ENCODE peak calls at places on chromosomes 1 and 21, in five cellular contexts. O is HepG2, V is K562, S is SK-N-SH, D is GM12878. Y is an unnamed sample.

GRCh38 chr1:207817166-207817565 is 65.3 kb downstream of the CD46 start:
- DNase-seq in O (no peak), V (no peak), S (no peak), D (no peak), Y (no peak)

GRCh38 chr1:150477733-150478132 is 9.5 kb upstream of the TARS2 start:
- DNase-seq in V (no peak), S (no peak), O (no peak), D (no peak), Y (no peak)

GRCh38 chr1:9399510-9400424 is 107.1 kb downstream of the SPSB1 start:
- DNase-seq in O (peak), S (no peak), D (no peak), V (no peak), Y (no peak)

GRCh38 chr1:209813902-209814301 is 8.0 kb upstream of the IRF6 start:
- DNase-seq in D (no peak), V (no peak), O (no peak), S (no peak), Y (no peak)

GRCh38 chr21:34351786-34352241 is 12.0 kb upstream of the KCNE2 start:
- DNase-seq in S (peak), O (peak), V (peak), D (peak), Y (peak)

GRCh38 chr1:170288155-170288554 is 142.4 kb downstream of the NTMT2 start:
- DNase-seq in D (no peak), O (no peak), V (no peak), S (no peak), Y (no peak)

GRCh38 chr1:41535236-41535720 is 50.8 kb upstream of the EDN2 start:
- DNase-seq in S (no peak), O (no peak), D (no peak), V (no peak), Y (no peak)

GRCh38 chr1:25068829-25069228 is 138.8 kb upstream of the RUNX3 start:
- DNase-seq in S (no peak), V (peak), D (no peak), O (no peak), Y (no peak)

GRCh38 chr21:36753556-36753955 is 54.6 kb downstream of the SIM2 start:
- DNase-seq in S (no peak), O (no peak), V (no peak), D (no peak), Y (no peak)

GRCh38 chr1:94098585-94099111 is 22.3 kb downstream of the ABCA4 start:
- DNase-seq in O (no peak), V (no peak), S (no peak), D (no peak), Y (no peak)

GRCh38 chr1:182389619-182390047 is 2.0 kb downstream of the GLUL start:
- DNase-seq in S (peak), D (no peak), O (peak), V (no peak), Y (peak)

GRCh38 chr1:220791287-220791686 is 4.6 kb downstream of the MTARC1 start:
- DNase-seq in O (no peak), D (no peak), S (peak), V (no peak), Y (no peak)

GRCh38 chr21:35257413-35257812 is 208.3 kb upstream of the RUNX1 start:
- DNase-seq in D (no peak), O (no peak), S (no peak), V (no peak), Y (no peak)

GRCh38 chr1:150156868-150157603 is 7.3 kb downstream of the PLEKHO1 start:
- DNase-seq in V (no peak), O (no peak), D (no peak), S (no peak), Y (no peak)

GRCh38 chr21:45228171-45228641 is 59.5 kb downstream of the POFUT2 start:
- DNase-seq in V (no peak), O (peak), D (no peak), S (no peak), Y (no peak)

GRCh38 chr21:42381347-42381984 is 14.4 kb downstream of the TMPRSS3 start:
- DNase-seq in O (peak), D (no peak), V (peak), S (no peak), Y (peak)

GRCh38 chr1:152034654-152035405 is 2.0 kb downstream of the S100A11 start:
- DNase-seq in D (peak), V (peak), S (peak), O (peak), Y (peak)

GRCh38 chr21:35811115-35811806 is 249.1 kb downstream of the SETD4 start:
- DNase-seq in S (no peak), O (no peak), D (no peak), V (no peak), Y (no peak)

DNA sequence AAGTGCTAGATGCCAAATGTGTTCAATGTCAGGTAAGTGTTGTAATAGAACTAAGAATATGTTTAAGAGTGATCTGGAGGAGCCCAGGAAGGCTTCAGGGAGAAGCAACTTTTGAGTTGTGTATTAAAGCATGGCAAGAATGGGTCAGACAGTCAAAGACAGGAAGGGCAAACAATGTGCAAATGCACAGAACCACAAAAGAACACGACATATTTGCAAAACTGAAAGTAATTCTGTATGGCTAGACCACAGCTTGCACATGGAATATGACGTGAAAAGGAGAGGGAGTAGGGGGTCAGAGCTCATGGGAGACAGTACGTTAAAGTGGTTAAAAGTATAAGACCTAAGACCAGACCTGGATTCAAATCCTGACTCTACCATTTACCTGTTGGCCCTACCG is 7.1 kb upstream of the SORT1 start:
- DNase-seq in V (no peak), O (no peak), S (no peak), D (no peak), Y (no peak)
- TF ChIP-seq REST in V (no peak), O (no peak), S (no peak), D (no peak), Y (no peak)

GRCh38 chr1:11701981-11702803 is 10.7 kb downstream of the DRAXIN start:
- DNase-seq in D (no peak), V (no peak), O (no peak), S (no peak), Y (no peak)
- TF ChIP-seq GABPA in D (no peak), V (no peak), O (no peak), S (no peak), Y (no peak)

DNA sequence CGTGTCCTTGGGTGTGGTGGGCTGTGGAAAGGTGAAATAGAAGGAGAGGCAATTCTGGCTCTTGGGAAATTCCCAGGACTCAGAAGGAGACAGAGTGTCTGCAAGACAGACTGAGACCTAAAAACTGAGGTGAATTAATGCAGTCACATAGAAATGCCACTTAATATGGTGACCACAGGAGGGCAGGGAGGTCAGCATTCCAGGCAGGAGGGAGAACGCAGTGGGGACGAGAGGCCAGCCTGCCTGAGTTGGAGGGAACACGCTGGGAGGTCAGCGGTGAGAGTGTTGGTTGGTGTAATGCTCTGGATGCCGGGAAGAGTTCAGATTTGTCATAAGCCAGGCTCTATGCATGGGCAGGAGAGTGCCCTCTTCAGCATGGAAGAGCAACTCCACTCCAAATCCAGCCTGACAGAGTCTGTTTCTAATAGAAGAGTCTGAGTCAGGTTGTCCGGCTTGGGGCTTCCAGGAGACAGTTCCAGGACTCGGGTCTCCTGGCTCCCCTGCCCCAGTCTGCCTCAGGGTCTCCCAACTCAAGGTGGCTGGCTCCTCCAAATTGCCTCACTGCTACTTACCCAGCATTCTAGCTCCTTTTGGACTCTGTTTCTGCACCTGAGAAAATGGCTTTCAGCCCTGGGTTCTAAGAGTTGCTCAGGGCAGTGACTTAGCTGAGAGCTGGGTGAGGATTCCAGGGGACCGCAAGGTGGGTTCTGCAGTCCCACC is 5.7 kb upstream of the IGFN1 start:
- DNase-seq in O (peak), V (peak), D (no peak), S (peak), Y (no peak)
- H3K27ac ChIP-seq in O (no peak), V (no peak), D (no peak), S (peak), Y (no peak)

GRCh38 chr1:35539073-35539823 is 18.0 kb downstream of the KIAA0319L start:
- DNase-seq in O (no peak), V (no peak), S (no peak), D (peak), Y (peak)
- TF ChIP-seq REST in O (no peak), V (no peak), S (no peak), D (no peak), Y (no peak)

GRCh38 chr1:36486436-36487335 is 4.0 kb upstream of the CSF3R start:
- DNase-seq in V (no peak), O (peak), D (no peak), S (no peak), Y (peak)

GRCh38 chr1:36482724-36483388 is at the start of gene CSF3R:
- DNase-seq in S (no peak), O (no peak), V (no peak), D (no peak), Y (peak)

GRCh38 chr1:36481771-36482723 is 666 bp downstream of the CSF3R start:
- DNase-seq in D (no peak), S (peak), V (peak), O (no peak), Y (no peak)

GRCh38 chr1:36486088-36486435 is 3.3 kb upstream of the CSF3R start:
- DNase-seq in V (no peak), O (no peak), D (no peak), S (no peak), Y (no peak)

DNA sequence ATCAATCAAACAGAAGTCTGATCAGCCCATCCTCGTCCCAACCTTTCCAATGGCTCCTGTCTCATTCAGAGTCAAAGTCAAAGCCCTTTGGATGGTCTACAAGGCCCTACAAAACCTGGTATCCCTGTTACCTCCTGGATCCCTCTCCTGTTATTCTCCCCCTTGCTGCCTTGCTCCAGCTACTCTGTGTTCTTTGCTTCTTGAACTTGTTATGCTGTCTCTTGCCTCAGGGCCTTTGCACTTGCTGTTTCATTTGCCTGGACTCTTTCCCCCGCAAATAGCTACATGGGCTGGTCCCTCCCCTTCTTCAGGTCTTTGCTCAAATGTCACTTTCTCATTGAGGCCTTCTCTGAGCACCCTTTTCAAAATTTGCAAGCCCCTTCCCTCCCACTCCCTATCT is 1.4 kb upstream of the CSF3R start:
- DNase-seq in O (no peak), V (no peak), S (no peak), D (no peak), Y (no peak)
- TF ChIP-seq GABPA in O (no peak), V (no peak), S (no peak), D (no peak), Y (no peak)

DNA sequence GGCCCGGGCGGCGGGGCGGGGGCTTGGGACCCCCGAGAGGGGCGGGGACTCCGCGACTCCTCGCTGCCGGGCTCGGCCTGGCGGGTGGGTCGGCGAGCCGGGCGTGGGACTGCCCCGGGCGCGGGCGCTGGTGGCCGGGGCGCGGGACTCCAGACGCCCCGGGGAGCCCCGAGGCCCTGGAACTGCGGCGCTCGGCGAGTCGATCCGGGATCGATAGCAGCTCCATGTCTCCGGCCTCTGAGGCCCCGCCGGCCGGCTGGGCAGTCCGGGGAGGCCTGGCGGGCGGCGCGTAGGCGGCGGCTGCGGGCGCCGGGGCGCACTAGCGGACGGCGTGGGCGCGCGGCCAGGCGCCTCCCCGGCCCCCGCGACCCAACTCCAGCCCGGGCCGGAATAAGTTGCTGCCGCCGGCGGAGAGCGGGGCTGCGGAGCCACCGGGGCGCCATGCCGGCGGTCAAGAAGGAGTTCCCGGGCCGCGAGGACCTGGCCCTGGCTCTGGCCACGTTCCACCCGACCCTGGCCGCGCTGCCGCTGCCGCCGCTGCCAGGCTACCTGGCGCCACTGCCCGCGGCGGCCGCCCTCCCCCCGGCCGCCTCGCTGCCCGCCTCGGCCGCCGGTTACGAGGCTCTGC is 382 bp downstream of the SAMD11 start:
- DNase-seq in S (peak), V (no peak), O (no peak), D (no peak), Y (no peak)
- H3K27ac ChIP-seq in S (no peak), V (no peak), O (no peak), D (no peak), Y (no peak)